ENCODE peak calls at places on chromosomes 2 and 18, in seven cellular contexts. A is fibroblast of lung, T is HAP-1, Y is upper lobe of left lung, O is SK-N-SH, C is adrenal gland, Z is small intestine. U is an unnamed sample. For H3K36me3, the result is how much of the 10 kb centered on the place peaks cover.

GRCh38 chr2:105858868-105859693 is 114.4 kb downstream of the NCK2 start:
- DNase-seq in C (no peak), A (no peak), O (no peak), Y (no peak), Z (no peak), T (no peak), U (no peak)

GRCh38 chr2:240013343-240013742 is 11.8 kb downstream of the NDUFA10 start:
- DNase-seq in O (no peak), Y (no peak), Z (peak), A (peak), C (no peak), T (no peak), U (no peak)

GRCh38 chr2:3172265-3172935 is 205.2 kb downstream of the EIPR1 start:
- DNase-seq in Z (peak), C (no peak), O (no peak), Y (no peak), A (no peak), T (no peak), U (no peak)

GRCh38 chr2:120778244-120778643 is 42.6 kb downstream of the GLI2 start:
- DNase-seq in Z (no peak), Y (no peak), A (peak), C (no peak), O (no peak), T (no peak), U (peak)

GRCh38 chr18:12621737-12622306 is 36.1 kb downstream of the SPIRE1 start:
- DNase-seq in Y (no peak), A (peak), O (no peak), Z (no peak), T (no peak), C (no peak), U (no peak)

GRCh38 chr2:145034511-145034910 is 514.6 kb upstream of the ZEB2 start:
- DNase-seq in Z (no peak), O (no peak), C (no peak), A (no peak), T (no peak), Y (no peak), U (no peak)

GRCh38 chr2:62586981-62587380 is 81.0 kb upstream of the TMEM17 start:
- DNase-seq in C (no peak), Y (no peak), Z (no peak), A (peak), T (no peak), O (no peak), U (peak)

GRCh38 chr2:60818272-60818671 is 62.2 kb downstream of the PAPOLG start:
- DNase-seq in A (no peak), T (no peak), Z (peak), O (no peak), Y (no peak), C (no peak), U (no peak)

GRCh38 chr2:59484673-59485072 is 1068.8 kb downstream of the BCL11A start:
- DNase-seq in Z (no peak), Y (no peak), A (no peak), O (no peak), T (no peak), C (no peak), U (no peak)

GRCh38 chr18:63157293-63158011 is 162.1 kb downstream of the BCL2 start:
- DNase-seq in A (no peak), C (no peak), O (no peak), T (no peak), Z (peak), Y (no peak), U (no peak)

GRCh38 chr2:58157754-58158153 is 83.4 kb downstream of the FANCL start:
- DNase-seq in C (no peak), A (peak), O (no peak), T (no peak), Z (no peak), Y (no peak), U (no peak)

GRCh38 chr2:158079672-158080071 is 22.0 kb upstream of the UPP2 start:
- DNase-seq in C (no peak), O (no peak), T (no peak), A (peak), Z (no peak), Y (no peak), U (no peak)

GRCh38 chr2:21759819-21760218 is 636.1 kb downstream of the TDRD15 start:
- DNase-seq in O (no peak), T (no peak), A (no peak), Z (no peak), Y (no peak), C (no peak), U (no peak)

GRCh38 chr2:241091734-241092445 is 10.2 kb downstream of the MTERF4 start:
- DNase-seq in Y (no peak), A (no peak), Z (no peak), O (no peak), C (no peak), T (no peak), U (no peak)

GRCh38 chr18:34959211-34959829 is 81.9 kb upstream of the MAPRE2 start:
- DNase-seq in O (no peak), A (no peak), C (no peak), Y (no peak), T (no peak), Z (peak), U (no peak)

GRCh38 chr2:216780843-216781242 is 79.0 kb downstream of the TNP1 start:
- DNase-seq in C (no peak), T (no peak), Z (no peak), A (no peak), Y (no peak), O (no peak), U (no peak)

GRCh38 chr2:175275499-175275898 is 94.0 kb upstream of the ATP5MC3 start:
- DNase-seq in Z (peak), C (no peak), Y (no peak), O (peak), A (no peak), T (no peak), U (no peak)

GRCh38 chr18:47120428-47120827 is 29.9 kb downstream of the HDHD2 start:
- DNase-seq in A (peak), O (no peak), T (no peak), Y (no peak), Z (no peak), C (no peak), U (no peak)

DNA sequence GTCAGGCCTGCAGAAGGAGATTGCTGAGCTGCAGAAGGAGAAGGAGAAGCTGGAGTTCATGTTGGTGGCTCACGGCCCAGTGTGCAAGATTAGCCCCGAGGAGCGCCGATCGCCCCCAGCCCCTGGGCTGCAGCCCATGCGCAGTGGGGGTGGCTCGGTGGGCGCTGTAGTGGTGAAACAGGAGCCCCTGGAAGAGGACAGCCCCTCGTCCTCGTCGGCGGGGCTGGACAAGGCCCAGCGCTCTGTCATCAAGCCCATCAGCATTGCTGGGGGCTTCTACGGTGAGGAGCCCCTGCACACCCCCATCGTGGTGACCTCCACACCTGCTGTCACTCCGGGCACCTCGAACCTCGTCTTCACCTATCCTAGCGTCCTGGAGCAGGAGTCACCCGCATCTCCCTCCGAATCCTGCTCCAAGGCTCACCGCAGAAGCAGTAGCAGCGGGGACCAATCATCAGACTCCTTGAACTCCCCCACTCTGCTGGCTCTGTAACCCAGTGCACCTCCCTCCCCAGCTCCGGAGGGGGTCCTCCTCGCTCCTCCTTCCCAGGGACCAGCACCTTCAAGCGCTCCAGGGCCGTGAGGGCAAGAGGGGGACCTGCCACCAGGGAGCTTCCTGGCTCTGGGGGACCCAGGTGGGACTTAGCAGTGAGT is 19.4 kb downstream of the FOSL2 start:
- DNase-seq in Z (no peak), T (no peak), A (no peak), Y (no peak), C (peak), O (no peak), U (no peak)
- H3K36me3 ChIP-seq in Z (under half), T (under half), A (half or more), Y (half or more), C (half or more), O (under half), U (half or more)

GRCh38 chr2:47162780-47163179 is 7.7 kb upstream of the STPG4 start:
- DNase-seq in C (no peak), T (no peak), O (no peak), Z (no peak), Y (no peak), A (no peak), U (no peak)

GRCh38 chr2:47159627-47160026 is 4.5 kb upstream of the STPG4 start:
- DNase-seq in C (no peak), Y (no peak), A (no peak), Z (no peak), T (no peak), O (no peak), U (no peak)

GRCh38 chr2:47161475-47161874 is 6.4 kb upstream of the STPG4 start:
- DNase-seq in O (no peak), Z (no peak), Y (no peak), C (no peak), A (no peak), T (no peak), U (no peak)

GRCh38 chr2:47158576-47158975 is 3.5 kb upstream of the STPG4 start:
- DNase-seq in O (no peak), C (no peak), Z (no peak), Y (no peak), T (no peak), A (no peak), U (no peak)

DNA sequence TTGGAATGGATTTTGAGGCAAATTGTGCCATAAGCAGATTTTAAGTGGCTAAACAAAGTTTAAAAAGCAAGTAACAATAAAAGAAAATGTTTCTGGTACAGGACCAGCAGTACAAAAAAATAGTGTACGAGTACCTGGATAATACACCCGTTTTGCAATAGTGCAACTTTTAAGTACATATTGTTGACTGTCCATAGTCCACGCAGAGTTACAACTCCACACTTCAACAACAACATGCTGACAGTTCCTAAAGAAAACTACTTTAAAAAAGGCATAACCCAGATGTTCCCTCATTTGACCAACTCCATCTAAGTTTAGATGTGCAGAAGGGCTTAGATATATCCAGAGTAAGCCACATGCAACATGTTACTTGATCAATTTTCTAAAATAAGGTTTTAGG is 5.1 kb upstream of the STPG4 start:
- DNase-seq in T (no peak), Y (no peak), C (no peak), A (no peak), Z (no peak), O (no peak), U (no peak)
- H3K36me3 ChIP-seq in T (half or more), Y (under half), C (half or more), A (under half), Z (under half), O (half or more), U (half or more)

GRCh38 chr2:210456571-210456970 is 20.0 kb downstream of the LANCL1 start:
- DNase-seq in C (no peak), T (no peak), O (peak), A (no peak), Z (no peak), Y (no peak), U (no peak)

GRCh38 chr2:210458395-210458794 is 18.2 kb downstream of the LANCL1 start:
- DNase-seq in Y (no peak), O (no peak), C (no peak), T (no peak), Z (no peak), A (no peak), U (no peak)

GRCh38 chr2:210459407-210459806 is 17.2 kb downstream of the LANCL1 start:
- DNase-seq in A (no peak), Y (no peak), Z (no peak), C (no peak), O (no peak), T (no peak), U (no peak)

GRCh38 chr2:210452194-210452593 is 24.4 kb downstream of the LANCL1 start:
- DNase-seq in A (no peak), C (no peak), O (peak), Y (no peak), Z (no peak), T (no peak), U (no peak)

DNA sequence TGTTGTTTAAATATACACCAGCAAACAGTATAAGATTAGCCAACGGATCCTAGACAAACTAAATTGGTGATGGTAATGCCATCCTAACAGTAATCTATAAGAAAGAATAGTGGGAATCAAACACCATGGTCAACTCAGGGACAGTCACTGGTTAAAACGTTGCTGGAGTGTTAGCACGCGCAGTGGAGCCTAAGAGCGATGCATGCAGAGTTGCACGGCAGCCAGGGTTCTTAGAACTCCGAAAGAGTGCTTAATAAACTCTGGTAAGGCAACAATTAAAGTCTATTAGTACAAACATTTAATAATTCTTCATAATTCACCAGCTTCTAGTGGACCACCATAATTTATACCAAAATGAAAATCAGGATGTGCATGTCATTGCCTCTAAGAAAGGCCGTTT is 22.2 kb downstream of the LANCL1 start:
- DNase-seq in Y (no peak), O (no peak), C (no peak), Z (no peak), A (no peak), T (no peak), U (no peak)
- H3K36me3 ChIP-seq in Y (under half), O (half or more), C (under half), Z (under half), A (under half), T (under half), U (under half)

GRCh38 chr2:69835666-69836065 is 6.2 kb downstream of the GMCL1 start:
- DNase-seq in A (no peak), C (no peak), T (no peak), Z (no peak), O (no peak), Y (no peak), U (no peak)
- H3K36me3 ChIP-seq in A (under half), C (under half), T (under half), Z (under half), O (under half), Y (under half), U (under half)

GRCh38 chr18:23248826-23249225 is 113.5 kb downstream of the CABLES1 start:
- DNase-seq in Y (no peak), O (no peak), Z (no peak), C (no peak), A (no peak), T (no peak), U (no peak)
- H3K36me3 ChIP-seq in Y (under half), O (under half), Z (under half), C (under half), A (under half), T (under half), U (under half)

GRCh38 chr2:143157001-143157798 is 28.0 kb downstream of the ARHGAP15 start:
- DNase-seq in C (no peak), Z (no peak), T (no peak), O (no peak), A (no peak), Y (no peak), U (no peak)
- H3K36me3 ChIP-seq in C (under half), Z (under half), T (under half), O (under half), A (under half), Y (under half), U (under half)

GRCh38 chr18:36325846-36326245 is 28.3 kb downstream of the FHOD3 start:
- DNase-seq in A (no peak), Y (no peak), T (no peak), Z (no peak), O (no peak), C (no peak), U (no peak)

GRCh38 chr18:36322408-36322728 is 24.9 kb downstream of the FHOD3 start:
- DNase-seq in T (no peak), O (no peak), A (no peak), Z (no peak), C (no peak), Y (no peak), U (no peak)

GRCh38 chr18:36323421-36323820 is 25.9 kb downstream of the FHOD3 start:
- DNase-seq in Y (no peak), O (no peak), T (no peak), C (no peak), A (no peak), Z (no peak), U (no peak)

GRCh38 chr18:36321636-36322407 is 24.3 kb downstream of the FHOD3 start:
- DNase-seq in O (no peak), A (peak), C (no peak), Z (no peak), Y (no peak), T (no peak), U (no peak)

GRCh38 chr18:36322734-36323133 is 25.2 kb downstream of the FHOD3 start:
- DNase-seq in Z (no peak), Y (no peak), A (no peak), O (no peak), T (no peak), C (no peak), U (no peak)
- H3K36me3 ChIP-seq in Z (under half), Y (under half), A (under half), O (under half), T (under half), C (under half), U (under half)

GRCh38 chr2:162143969-162144368 is 8.1 kb downstream of the GCG start:
- DNase-seq in O (no peak), T (no peak), A (no peak), Z (no peak), C (no peak), Y (no peak), U (no peak)
- H3K36me3 ChIP-seq in O (under half), T (under half), A (under half), Z (under half), C (under half), Y (under half), U (under half)

DNA sequence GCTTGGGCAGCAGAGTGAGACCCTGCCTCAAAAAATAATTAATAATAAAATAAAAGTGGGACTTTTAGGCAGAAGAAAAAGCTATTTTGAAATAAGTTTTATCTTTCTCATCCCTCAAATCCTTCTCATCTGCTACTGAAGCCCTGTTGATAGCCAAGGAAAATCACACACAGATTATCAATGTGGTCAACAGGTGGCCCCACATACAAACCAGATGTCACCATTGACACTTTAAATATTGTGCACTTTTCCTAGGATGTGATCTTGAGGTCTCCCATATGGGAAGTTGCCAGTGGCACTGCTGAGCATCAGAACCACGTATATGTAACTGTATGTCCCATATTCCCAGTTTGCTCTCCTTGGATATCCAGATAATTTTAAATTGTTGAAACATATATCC is 64.6 kb downstream of the KCTD18 start:
- DNase-seq in O (no peak), Y (no peak), T (no peak), A (no peak), C (no peak), Z (no peak), U (no peak)
- H3K36me3 ChIP-seq in O (half or more), Y (under half), T (under half), A (under half), C (under half), Z (under half), U (half or more)

GRCh38 chr2:15617778-15618448 is 26.2 kb downstream of the DDX1 start:
- DNase-seq in O (no peak), C (no peak), T (no peak), A (no peak), Y (no peak), Z (no peak), U (no peak)
- H3K36me3 ChIP-seq in O (half or more), C (half or more), T (half or more), A (under half), Y (under half), Z (under half), U (half or more)